ENCODE peak calls at places on chromosome 17, in eight cellular contexts. H, B, D, P, I, E, W and V are unnamed samples.

GRCh38 chr17:39365252-39365651 is 36.2 kb downstream of the FBXL20 start:
- DNase-seq in H (no peak), E (peak), P (no peak), I (peak), B (no peak), W (peak), D (no peak), V (no peak)

GRCh38 chr17:1460233-1460632 is 4.2 kb upstream of the CRK start:
- DNase-seq in D (peak), P (peak), W (no peak), I (peak), B (no peak), H (peak), E (no peak), V (peak)

GRCh38 chr17:39224778-39225307 is 902 bp downstream of the STAC2 start:
- DNase-seq in D (no peak), E (no peak), P (no peak), H (no peak), W (no peak), B (no peak), I (no peak), V (no peak)

GRCh38 chr17:57442914-57443571 is 186.7 kb downstream of the MSI2 start:
- DNase-seq in E (peak), I (peak), D (peak), W (peak), B (no peak), H (no peak), P (peak), V (no peak)

GRCh38 chr17:1060991-1061390 is 64.1 kb downstream of the TIMM22 start:
- DNase-seq in E (peak), I (peak), H (peak), D (no peak), B (no peak), W (peak), P (peak), V (peak)

GRCh38 chr17:39246274-39246673 is 20.5 kb upstream of the STAC2 start:
- DNase-seq in P (no peak), E (no peak), H (peak), I (no peak), W (no peak), D (no peak), B (no peak), V (no peak)

GRCh38 chr17:51541215-51541614 is 280.9 kb downstream of the UTP18 start:
- DNase-seq in D (no peak), H (no peak), B (no peak), P (no peak), E (no peak), W (no peak), I (no peak), V (no peak)

GRCh38 chr17:33730131-33730530 is 437.0 kb upstream of the ASIC2 start:
- DNase-seq in D (no peak), H (no peak), W (no peak), B (no peak), I (no peak), E (no peak), P (no peak), V (no peak)

GRCh38 chr17:21285164-21286065 is 904 bp downstream of the MAP2K3 start:
- DNase-seq in B (no peak), P (peak), D (no peak), H (peak), E (peak), I (peak), W (peak), V (no peak)

GRCh38 chr17:61462734-61463067 is 10.5 kb downstream of the TBX4 start:
- DNase-seq in B (no peak), P (no peak), E (no peak), H (peak), W (no peak), D (no peak), I (no peak), V (no peak)

GRCh38 chr17:82985973-82986372 is 93.4 kb upstream of the METRNL start:
- DNase-seq in B (peak), D (no peak), H (no peak), W (peak), P (no peak), E (peak), I (peak), V (no peak)

GRCh38 chr17:4620531-4621101 is 20.9 kb downstream of the ALOX15 start:
- DNase-seq in I (no peak), W (no peak), H (no peak), D (no peak), P (no peak), B (no peak), E (no peak), V (no peak)

GRCh38 chr17:52383493-52384100 is 225.1 kb upstream of the CA10 start:
- DNase-seq in I (no peak), H (no peak), W (peak), D (peak), P (peak), B (peak), E (peak), V (no peak)

GRCh38 chr17:70353408-70354092 is 184.2 kb downstream of the KCNJ2 start:
- DNase-seq in H (no peak), D (no peak), W (no peak), E (no peak), B (no peak), I (no peak), P (no peak), V (no peak)

GRCh38 chr17:34366051-34366450 is 3.0 kb upstream of the CCL1 start:
- DNase-seq in I (no peak), P (no peak), H (no peak), D (no peak), B (peak), E (no peak), W (no peak), V (no peak)

GRCh38 chr17:40901981-40902862 is 17.2 kb upstream of the KRT20 start:
- DNase-seq in H (no peak), D (no peak), W (no peak), E (peak), B (no peak), P (no peak), I (peak), V (no peak)

GRCh38 chr17:16516594-16517018 is 24.6 kb upstream of the LRRC75A start:
- DNase-seq in I (peak), D (peak), H (no peak), P (peak), W (peak), B (peak), E (peak), V (no peak)

GRCh38 chr17:34261568-34261967 is 6.5 kb downstream of the CCL2 start:
- DNase-seq in D (no peak), P (no peak), I (no peak), W (no peak), H (no peak), B (no peak), E (no peak), V (no peak)

GRCh38 chr17:32794533-32795246 is 82.2 kb downstream of the MYO1D start:
- DNase-seq in I (no peak), E (no peak), D (no peak), B (no peak), H (no peak), W (no peak), P (no peak), V (no peak)

GRCh38 chr17:66373944-66374817 is 71.8 kb downstream of the PRKCA start:
- DNase-seq in H (no peak), E (peak), B (no peak), I (no peak), P (no peak), D (peak), W (peak), V (no peak)

GRCh38 chr17:17146791-17147406 is 59.2 kb downstream of the PLD6 start:
- DNase-seq in H (no peak), P (no peak), W (no peak), B (peak), I (no peak), E (no peak), D (no peak), V (no peak)

GRCh38 chr17:73878923-73879322 is 234.7 kb upstream of the SDK2 start:
- DNase-seq in B (no peak), I (no peak), D (no peak), P (no peak), H (no peak), E (no peak), W (no peak), V (no peak)

GRCh38 chr17:62717589-62718342 is 90.3 kb downstream of the MRC2 start:
- DNase-seq in B (peak), D (peak), I (no peak), P (no peak), H (peak), W (no peak), E (no peak), V (no peak)

GRCh38 chr17:62718420-62718819 is 89.7 kb downstream of the MARCHF10 start:
- DNase-seq in E (peak), W (peak), B (peak), P (no peak), I (peak), D (peak), H (no peak), V (no peak)

GRCh38 chr17:62722625-62723024 is 85.5 kb downstream of the MARCHF10 start:
- DNase-seq in W (no peak), B (no peak), E (no peak), P (no peak), D (no peak), H (no peak), I (no peak), V (no peak)

GRCh38 chr17:62719586-62719985 is 88.5 kb downstream of the MARCHF10 start:
- DNase-seq in E (no peak), P (no peak), B (no peak), D (no peak), I (no peak), W (no peak), H (no peak), V (no peak)

DNA sequence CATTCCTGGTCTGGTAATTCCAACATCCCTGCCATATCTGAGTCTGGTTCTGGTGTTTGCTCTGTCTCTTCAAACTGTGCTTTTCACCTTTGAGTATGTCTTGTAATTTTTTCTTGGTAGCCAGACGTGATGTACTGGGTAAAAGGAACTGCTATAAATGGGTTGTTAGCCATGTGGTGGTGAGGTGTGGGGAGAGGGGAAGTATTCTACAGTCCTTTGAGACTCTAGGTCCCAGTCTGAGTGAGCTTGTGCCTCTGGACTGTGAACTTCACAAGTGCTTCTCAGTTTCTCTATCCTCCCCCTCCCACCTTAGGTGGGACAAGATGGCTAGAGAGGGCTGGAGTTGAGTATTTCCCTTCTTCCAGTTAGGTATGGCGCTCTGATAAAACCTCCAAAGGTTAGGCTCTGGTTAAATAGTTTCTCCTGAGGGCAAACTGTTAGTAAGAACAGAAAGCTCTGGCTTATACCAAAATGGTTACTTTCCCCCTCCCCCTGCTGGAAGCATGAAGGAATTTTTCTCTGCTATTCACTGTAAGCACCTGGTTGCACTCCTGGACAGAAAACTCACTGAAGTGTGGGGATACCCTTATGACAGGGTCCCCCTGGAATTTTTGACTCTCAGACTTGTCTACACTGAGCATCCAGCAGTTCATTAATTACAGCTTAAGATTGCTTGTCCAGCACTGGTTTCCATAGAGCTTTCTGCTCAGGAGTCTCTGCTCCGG is 87.8 kb downstream of the MARCHF10 start:
- DNase-seq in D (peak), I (no peak), E (no peak), H (peak), W (no peak), B (peak), P (no peak), V (no peak)
- TF ChIP-seq CTCF in D (peak), I (peak), E (no peak), H (no peak), W (peak), B (peak), P (no peak), V (peak)

GRCh38 chr17:55054429-55054828 is 85.9 kb downstream of the STXBP4 start:
- DNase-seq in H (no peak), D (no peak), I (no peak), B (no peak), E (no peak), W (no peak), P (no peak), V (no peak)

GRCh38 chr17:55056530-55056929 is 88.0 kb downstream of the STXBP4 start:
- DNase-seq in W (peak), P (no peak), D (no peak), E (no peak), H (no peak), B (no peak), I (no peak), V (no peak)

GRCh38 chr17:55059724-55060123 is 91.2 kb downstream of the STXBP4 start:
- DNase-seq in E (no peak), I (no peak), P (no peak), D (no peak), B (no peak), H (no peak), W (no peak), V (no peak)

GRCh38 chr17:55057184-55057583 is 88.6 kb downstream of the STXBP4 start:
- DNase-seq in H (no peak), P (no peak), B (no peak), E (no peak), W (no peak), D (no peak), I (no peak), V (no peak)

DNA sequence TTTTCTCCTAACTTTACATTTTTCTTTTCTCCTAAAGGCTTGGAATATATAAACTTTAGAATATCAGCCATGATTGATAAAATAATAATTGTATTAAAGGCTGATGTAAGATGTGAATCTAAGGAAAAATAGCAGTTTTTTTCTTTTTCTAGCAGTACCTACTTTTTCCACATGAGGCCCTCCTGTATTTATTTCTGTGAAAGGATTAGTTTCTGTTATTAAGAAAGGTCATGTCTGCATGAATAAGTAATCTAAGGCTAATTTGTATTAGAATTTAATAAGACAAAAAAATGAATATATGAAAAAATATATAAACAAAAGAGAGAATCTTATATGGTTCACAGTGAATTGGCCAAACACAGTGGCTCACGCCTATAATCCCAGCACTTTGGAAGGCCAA is 85.3 kb downstream of the STXBP4 start:
- DNase-seq in W (peak), P (no peak), D (no peak), B (no peak), I (no peak), E (peak), H (no peak), V (no peak)
- TF ChIP-seq CTCF in W (peak), P (peak), D (no peak), B (peak), I (peak), E (no peak), H (no peak), V (peak)

DNA sequence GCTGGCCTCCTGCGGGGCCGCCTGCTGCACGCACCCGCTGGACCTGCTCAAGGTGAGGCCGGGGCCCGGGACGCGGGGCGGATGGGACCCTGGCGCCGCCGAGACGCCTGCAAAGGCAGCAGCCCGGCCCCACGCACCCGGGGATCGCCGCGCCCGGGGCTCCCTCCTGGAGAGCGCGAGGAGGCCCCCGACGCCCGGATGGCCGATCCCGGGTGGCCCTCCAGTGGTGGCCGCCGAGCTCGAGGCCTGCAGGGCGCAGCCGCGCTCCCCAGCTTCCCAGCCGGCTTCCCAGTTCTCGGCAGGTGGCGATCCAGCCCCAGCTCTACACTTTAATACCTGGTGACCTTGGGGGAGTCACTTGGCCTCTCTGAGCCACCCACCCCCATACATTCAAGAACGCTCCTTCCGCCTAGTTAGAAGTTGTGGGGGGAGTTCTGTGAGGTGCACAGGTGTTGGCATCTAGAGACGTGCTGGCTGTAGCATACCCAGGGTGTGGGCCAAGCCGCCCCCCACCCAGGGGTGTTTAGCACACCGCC is 452 bp downstream of the SLC25A10 start:
- DNase-seq in D (no peak), P (peak), E (no peak), H (peak), I (peak), W (peak), B (no peak), V (no peak)
- TF ChIP-seq CTCF in D (no peak), P (no peak), E (no peak), H (no peak), I (peak), W (no peak), B (peak), V (no peak)

GRCh38 chr17:45371414-45372324 is 54.8 kb upstream of the MAP3K14 start:
- DNase-seq in D (peak), E (peak), P (peak), I (peak), W (peak), H (peak), B (peak), V (peak)
- TF ChIP-seq CTCF in D (no peak), E (peak), P (no peak), I (peak), W (peak), H (no peak), B (no peak), V (no peak)

DNA sequence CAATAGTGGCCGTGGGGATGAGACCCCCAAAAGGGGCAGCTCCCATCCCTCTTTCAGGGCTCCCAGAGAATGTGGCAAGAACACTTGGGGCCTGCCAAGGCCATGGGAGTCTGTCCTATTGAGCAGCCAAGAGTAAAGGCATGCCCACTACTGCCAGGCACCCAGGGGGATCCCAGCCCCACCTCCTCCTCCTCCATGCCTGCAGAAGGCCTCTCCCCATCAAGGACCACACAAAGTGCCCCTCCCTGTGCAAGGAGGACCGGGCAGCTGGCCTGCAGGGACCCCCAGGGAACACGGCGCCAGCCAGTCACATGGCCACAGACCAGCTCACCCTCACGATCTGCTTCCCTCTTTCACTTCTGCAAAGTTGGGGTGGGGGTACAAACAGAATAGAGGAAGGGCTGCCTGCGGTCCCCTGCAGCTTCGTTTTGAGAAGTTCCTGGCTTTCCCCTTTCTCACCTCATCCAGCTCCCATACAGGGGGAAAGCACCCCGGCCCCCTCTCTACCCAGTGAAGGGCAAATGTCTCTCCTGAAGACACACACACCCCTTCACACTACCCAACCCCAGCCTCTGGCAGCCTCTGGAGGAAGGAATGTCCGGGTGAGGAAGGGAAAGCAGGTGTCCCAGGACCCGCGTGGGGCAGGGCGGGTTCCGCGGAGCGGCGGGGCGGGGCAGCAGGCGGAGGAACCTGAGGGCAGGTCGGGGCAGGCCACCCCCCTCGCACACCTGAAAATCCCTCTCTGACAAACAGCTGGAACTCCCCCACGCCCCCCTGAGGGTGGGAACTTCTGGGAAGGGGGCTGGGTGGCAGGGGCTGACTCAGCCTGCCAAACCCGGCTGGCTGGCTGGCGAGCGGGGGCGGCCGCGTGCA is 2.0 kb downstream of the PPP1R9B start:
- DNase-seq in H (no peak), B (peak), W (peak), D (peak), E (no peak), I (peak), P (no peak), V (peak)
- TF ChIP-seq CTCF in H (no peak), B (no peak), W (peak), D (no peak), E (peak), I (peak), P (no peak), V (no peak)

GRCh38 chr17:50270430-50271172 is 3.7 kb upstream of the TMEM92 start:
- DNase-seq in I (peak), D (no peak), B (peak), P (no peak), E (peak), H (peak), W (peak), V (peak)
- TF ChIP-seq CTCF in I (no peak), D (no peak), B (peak), P (no peak), E (no peak), H (no peak), W (no peak), V (peak)